ENCODE peak calls at places on chromosome 22, in four cellular contexts. B is CD4-positive, alpha-beta memory T cell; W is thoracic aorta; E is psoas muscle. C is an unnamed sample. For H3K27me3, the result is how much of the 10 kb centered on the place peaks cover.

GRCh38 chr22:37940698-37941376 is 12.6 kb downstream of the C22orf23 start:
- DNase-seq in W (no peak), E (no peak), B (no peak), C (no peak)

GRCh38 chr22:42673898-42674390 is 24.8 kb upstream of the CYB5R3 start:
- DNase-seq in B (no peak), E (no peak), W (no peak), C (no peak)

GRCh38 chr22:44181033-44181911 is 547 bp downstream of the PARVG start:
- DNase-seq in E (no peak), W (no peak), B (peak), C (peak)

GRCh38 chr22:31451709-31452571 is 37.7 kb downstream of the EIF4ENIF1 start:
- DNase-seq in W (no peak), E (no peak), B (no peak), C (peak)

GRCh38 chr22:41745968-41746367 is 46.7 kb downstream of the MEI1 start:
- DNase-seq in B (no peak), W (no peak), E (no peak), C (no peak)

GRCh38 chr22:46845281-46846153 is 83.1 kb downstream of the TBC1D22A start:
- DNase-seq in B (no peak), E (no peak), W (no peak), C (no peak)

GRCh38 chr22:48440673-48441552 is 1386.8 kb downstream of the BRD1 start:
- DNase-seq in E (no peak), W (no peak), B (no peak), C (no peak)

GRCh38 chr22:35299217-35299716 is 427 bp upstream of the TOM1 start:
- DNase-seq in E (no peak), B (no peak), W (no peak), C (no peak)

GRCh38 chr22:38628444-38628843 is 27.7 kb downstream of the FAM227A start:
- DNase-seq in B (no peak), E (no peak), W (no peak), C (no peak)

GRCh38 chr22:29031236-29031982 is 30.2 kb downstream of the C22orf31 start:
- DNase-seq in W (peak), B (no peak), E (peak), C (peak)

GRCh38 chr22:42434748-42435425 is 2.7 kb upstream of the NFAM1 start:
- DNase-seq in E (no peak), B (no peak), W (no peak), C (no peak)

GRCh38 chr22:46726986-46727317 is 11.1 kb downstream of the CERK start:
- DNase-seq in W (no peak), E (no peak), B (no peak), C (no peak)

GRCh38 chr22:48700566-48701295 is 1126.9 kb downstream of the BRD1 start:
- DNase-seq in B (no peak), E (no peak), W (no peak), C (no peak)

GRCh38 chr22:44369241-44369652 is 56.5 kb upstream of the SHISAL1 start:
- DNase-seq in B (no peak), W (no peak), E (no peak), C (no peak)

GRCh38 chr22:43035250-43035649 is 20.3 kb upstream of the PACSIN2 start:
- DNase-seq in B (no peak), E (no peak), W (no peak), C (no peak)

GRCh38 chr22:30802202-30803166 is 107.8 kb downstream of the OSBP2 start:
- DNase-seq in B (peak), W (peak), E (peak), C (peak)

GRCh38 chr22:29773233-29773632 is 6.1 kb downstream of the UQCR10 start:
- DNase-seq in W (no peak), B (no peak), E (peak), C (no peak)

GRCh38 chr22:25749420-25750169 is 7.6 kb downstream of the MYO18B start:
- DNase-seq in W (no peak), B (no peak), E (no peak), C (no peak)

GRCh38 chr22:33018232-33018864 is 39.8 kb downstream of the SYN3 start:
- DNase-seq in E (peak), W (no peak), B (no peak), C (peak)

GRCh38 chr22:24554316-24555159 is at the start of gene GUCD1:
- DNase-seq in W (no peak), B (peak), E (peak), C (peak)

GRCh38 chr22:30875481-30876215 is 92.9 kb downstream of the MORC2 start:
- DNase-seq in W (no peak), B (no peak), E (peak), C (no peak)

GRCh38 chr22:30104501-30105156 is 24.4 kb downstream of the HORMAD2 start:
- DNase-seq in B (no peak), W (no peak), E (no peak), C (no peak)

GRCh38 chr22:47561115-47561675 is 798.7 kb downstream of the TBC1D22A start:
- DNase-seq in E (no peak), W (no peak), B (no peak), C (peak)

GRCh38 chr22:30192427-30192826 is 54.1 kb downstream of the LIF start:
- DNase-seq in E (no peak), B (no peak), W (no peak), C (no peak)

GRCh38 chr22:30308518-30309230 is 18.1 kb downstream of the TBC1D10A start:
- DNase-seq in W (no peak), B (peak), E (no peak), C (no peak)

GRCh38 chr22:38423512-38424503 is 31.2 kb downstream of the KCNJ4 start:
- DNase-seq in E (no peak), W (no peak), B (no peak), C (no peak)

GRCh38 chr22:29032014-29032475 is 29.6 kb downstream of the C22orf31 start:
- DNase-seq in B (no peak), W (no peak), E (no peak), C (no peak)

GRCh38 chr22:33923660-33924246 is 3.5 kb upstream of the LARGE1 start:
- DNase-seq in B (no peak), E (no peak), W (peak), C (peak)

GRCh38 chr22:31917227-31917921 is 27.0 kb upstream of the YWHAH start:
- DNase-seq in W (no peak), E (no peak), B (no peak), C (no peak)

GRCh38 chr22:43789452-43789851 is 22.7 kb downstream of the EFCAB6 start:
- DNase-seq in W (no peak), E (peak), B (no peak), C (peak)

GRCh38 chr22:28268176-28268575 is 349.1 kb upstream of the PITPNB start:
- DNase-seq in B (no peak), E (no peak), W (no peak), C (no peak)

GRCh38 chr22:42745118-42745517 is 24.4 kb upstream of the A4GALT start:
- DNase-seq in E (no peak), B (no peak), W (no peak), C (peak)

GRCh38 chr22:42229455-42230149 is 40.9 kb downstream of the TCF20 start:
- DNase-seq in E (no peak), W (no peak), B (no peak), C (no peak)

GRCh38 chr22:32312748-32313147 is 44.9 kb upstream of the RFPL3 start:
- DNase-seq in B (no peak), W (no peak), E (no peak), C (no peak)

GRCh38 chr22:18057568-18058209 is 20.1 kb upstream of the PEX26 start:
- DNase-seq in W (peak), B (no peak), E (peak), C (peak)

GRCh38 chr22:17213976-17214375 is 5.3 kb downstream of the ADA2 start:
- DNase-seq in E (peak), W (no peak), B (no peak), C (no peak)

GRCh38 chr22:20249797-20250354 is 18.2 kb downstream of the RTN4R start:
- DNase-seq in E (peak), W (no peak), B (no peak), C (no peak)

GRCh38 chr22:35555351-35555915 is 14.8 kb downstream of the RASD2 start:
- DNase-seq in W (no peak), E (no peak), B (no peak), C (no peak)

DNA sequence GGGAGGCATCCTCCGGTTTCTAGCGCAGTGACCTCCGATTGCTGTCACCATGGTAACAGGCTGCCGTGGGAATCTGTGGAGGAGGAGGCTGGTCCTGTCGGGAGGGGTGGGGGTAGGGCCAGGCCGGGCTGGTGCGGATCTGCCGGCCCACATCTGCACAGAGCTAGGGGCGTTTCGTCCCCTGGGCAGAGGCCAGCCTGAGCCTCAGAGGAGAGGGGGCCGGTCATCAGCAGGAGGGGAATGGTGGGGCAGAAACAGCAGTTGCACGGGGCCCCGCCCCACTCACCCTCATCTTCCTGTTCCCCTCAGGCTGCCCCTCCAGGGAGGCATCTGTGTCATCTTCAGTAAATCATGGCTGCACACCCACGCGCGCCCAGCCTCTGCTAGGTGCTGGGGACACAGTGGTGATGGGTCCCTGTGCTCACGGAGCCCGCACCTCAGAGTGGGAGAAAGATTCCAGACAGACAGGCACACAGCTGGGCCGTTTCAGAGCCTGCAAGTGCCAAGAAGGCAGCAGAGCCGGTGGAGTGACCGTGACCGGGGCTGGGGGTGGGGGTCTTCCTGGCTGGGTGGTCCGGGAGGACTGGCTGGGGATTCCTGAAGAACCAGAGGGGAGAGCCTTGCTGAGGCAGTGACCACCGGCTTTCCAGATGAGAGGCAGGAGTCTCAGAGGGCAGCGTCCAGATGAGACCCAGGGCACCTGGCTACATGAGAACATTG is 120.5 kb downstream of the CACNA1I start:
- DNase-seq in B (no peak), E (no peak), W (no peak), C (no peak)
- H3K27me3 ChIP-seq in B (under half), E (under half), W (under half), C (under half)

DNA sequence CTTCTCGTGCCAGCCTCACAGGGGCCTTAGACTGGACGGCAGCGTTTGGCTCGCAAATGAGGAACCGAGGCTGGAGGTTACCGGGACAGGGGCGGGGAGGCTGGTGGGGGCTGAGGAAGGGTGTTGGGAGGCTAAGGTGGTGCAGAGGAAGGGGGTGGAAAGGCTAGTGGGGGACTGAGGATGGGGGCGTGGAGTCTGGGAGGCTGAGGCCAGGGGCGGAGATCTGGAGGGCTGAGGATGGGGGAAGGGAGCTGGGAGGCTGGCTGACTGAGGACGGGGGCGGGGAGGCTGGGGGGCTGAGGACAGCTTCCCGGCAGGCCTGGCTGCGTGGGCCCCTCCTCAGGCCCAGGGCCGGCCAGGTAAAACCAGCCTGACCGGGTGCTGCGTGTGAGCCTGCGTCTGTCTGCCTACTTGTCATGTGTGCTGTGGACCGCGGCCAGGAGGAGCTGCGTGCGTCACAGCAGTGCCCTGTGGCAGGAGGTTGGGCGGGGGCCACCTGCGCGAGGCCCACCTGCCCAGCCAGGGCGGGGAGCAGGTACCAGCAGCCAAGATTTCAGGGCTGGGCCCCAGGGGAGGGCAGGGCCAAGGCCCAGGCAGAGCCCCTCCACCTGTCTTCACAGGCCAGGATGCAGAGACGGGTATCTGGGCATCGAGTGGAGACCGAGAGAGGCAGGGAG is 9.4 kb upstream of the PIM3 start:
- DNase-seq in B (no peak), E (no peak), W (no peak), C (peak)
- H3K27ac ChIP-seq in B (no peak), E (no peak), W (no peak), C (peak)

DNA sequence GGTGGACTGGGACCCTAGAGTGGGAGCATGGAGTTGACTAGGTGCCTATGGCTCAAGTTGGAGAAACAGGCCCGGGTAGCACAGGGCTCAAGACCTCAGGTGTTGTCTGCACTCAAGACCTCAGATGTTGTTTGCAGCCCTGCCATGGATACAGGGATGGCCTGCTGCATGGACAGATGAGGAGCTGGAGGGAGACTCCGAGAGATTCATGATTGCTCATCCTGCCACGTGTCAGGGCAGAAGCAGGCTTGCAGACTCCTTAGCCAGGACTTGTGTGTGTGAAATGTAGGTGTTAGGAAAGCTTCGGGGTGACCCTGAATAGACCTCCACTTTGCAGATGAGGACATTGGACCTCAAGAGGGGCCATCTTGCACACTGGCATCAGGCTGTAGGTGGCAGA is 921 bp downstream of the CCDC116 start:
- DNase-seq in B (no peak), W (no peak), E (no peak), C (no peak)
- H3K27me3 ChIP-seq in B (under half), W (under half), E (under half), C (under half)

DNA sequence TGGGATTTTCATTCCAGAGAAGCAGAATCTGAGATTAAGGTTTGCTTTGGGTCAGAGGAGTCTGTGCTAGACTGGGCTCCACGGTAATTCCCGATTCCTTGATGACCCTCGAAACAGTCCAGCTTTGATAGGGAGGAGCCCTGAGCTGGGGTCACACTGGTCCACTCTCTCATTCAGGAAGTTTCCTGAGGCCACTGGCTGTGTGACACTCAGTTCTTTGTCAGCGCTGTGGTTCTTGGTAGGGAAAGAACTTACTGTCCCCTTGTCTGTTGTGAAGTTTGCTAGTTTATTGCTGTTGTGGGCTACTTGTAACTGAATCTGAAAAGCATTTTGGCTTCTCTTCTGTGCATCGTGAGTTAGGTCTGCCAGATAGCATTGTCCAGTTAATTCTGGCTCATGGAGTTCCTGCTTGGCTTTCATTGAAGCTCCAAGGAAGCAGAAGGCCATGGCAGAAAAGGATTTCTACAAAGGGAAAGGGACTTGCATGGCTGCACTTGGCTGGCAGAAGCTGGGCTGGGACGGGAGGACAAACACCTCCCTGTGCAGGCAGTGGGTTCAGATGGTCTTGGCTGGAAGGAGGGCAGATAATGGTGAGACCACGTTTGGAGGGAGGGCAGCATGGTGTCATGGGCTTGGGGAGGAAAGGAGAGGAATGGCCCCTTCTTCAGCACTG is 23.3 kb downstream of the BCR start:
- DNase-seq in B (no peak), E (no peak), W (no peak), C (no peak)
- H3K27ac ChIP-seq in B (no peak), E (no peak), W (peak), C (no peak)

GRCh38 chr22:36911887-36912661 is 1.4 kb upstream of the CSF2RB start:
- DNase-seq in W (no peak), B (no peak), E (no peak), C (no peak)
- H3K27me3 ChIP-seq in W (under half), B (under half), E (under half), C (under half)

GRCh38 chr22:27212617-27213177 is 555.3 kb downstream of the MIAT start:
- DNase-seq in W (peak), B (no peak), E (peak), C (peak)

GRCh38 chr22:27213291-27213690 is 555.9 kb downstream of the MIAT start:
- DNase-seq in W (no peak), E (no peak), B (no peak), C (no peak)

GRCh38 chr22:27214691-27215090 is 557.3 kb downstream of the MIAT start:
- DNase-seq in B (no peak), E (no peak), W (no peak), C (no peak)

GRCh38 chr22:27212081-27212480 is 554.7 kb downstream of the MIAT start:
- DNase-seq in W (no peak), E (no peak), B (no peak), C (no peak)

DNA sequence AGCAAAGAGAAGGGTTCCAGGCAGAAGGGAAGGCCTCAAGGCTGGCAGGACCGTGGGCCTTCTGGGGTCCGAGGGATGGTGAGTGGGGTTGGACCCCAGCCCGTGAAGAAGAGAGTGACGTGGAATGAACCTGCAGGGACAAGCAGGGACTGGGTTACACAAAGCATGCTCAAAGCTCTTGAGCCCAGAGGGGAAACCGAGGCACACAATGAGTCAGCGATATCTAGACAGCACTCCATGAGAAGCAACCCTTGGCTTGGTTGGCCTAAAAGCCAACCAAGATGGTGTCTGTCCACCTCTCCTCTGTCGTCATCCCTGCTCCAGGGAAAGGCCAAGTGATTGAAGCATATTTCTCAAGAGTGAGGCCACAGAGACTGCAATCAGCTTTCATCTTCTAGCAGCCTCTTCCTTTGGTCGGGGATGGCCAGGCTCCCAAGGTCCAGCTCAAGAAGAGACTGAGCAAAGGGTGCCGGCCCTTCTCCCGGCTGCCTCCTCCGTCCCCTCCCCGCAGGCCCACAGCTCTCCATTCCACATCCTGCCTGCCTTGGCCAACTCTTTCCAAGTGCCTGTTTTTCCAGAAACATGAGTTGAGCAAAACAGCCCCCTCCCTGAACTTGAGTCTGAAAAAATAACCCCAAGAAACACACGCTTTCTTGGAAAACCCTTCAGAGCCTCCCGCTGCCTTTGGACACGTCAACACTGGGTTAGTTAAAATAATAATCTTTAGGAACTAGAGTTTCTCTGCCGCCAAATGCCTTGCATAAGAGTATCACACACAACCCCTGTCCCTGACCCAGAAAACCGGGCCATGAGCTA is 556.6 kb downstream of the MIAT start:
- DNase-seq in B (no peak), E (peak), W (peak), C (no peak)
- H3K27ac ChIP-seq in B (no peak), E (peak), W (peak), C (no peak)

DNA sequence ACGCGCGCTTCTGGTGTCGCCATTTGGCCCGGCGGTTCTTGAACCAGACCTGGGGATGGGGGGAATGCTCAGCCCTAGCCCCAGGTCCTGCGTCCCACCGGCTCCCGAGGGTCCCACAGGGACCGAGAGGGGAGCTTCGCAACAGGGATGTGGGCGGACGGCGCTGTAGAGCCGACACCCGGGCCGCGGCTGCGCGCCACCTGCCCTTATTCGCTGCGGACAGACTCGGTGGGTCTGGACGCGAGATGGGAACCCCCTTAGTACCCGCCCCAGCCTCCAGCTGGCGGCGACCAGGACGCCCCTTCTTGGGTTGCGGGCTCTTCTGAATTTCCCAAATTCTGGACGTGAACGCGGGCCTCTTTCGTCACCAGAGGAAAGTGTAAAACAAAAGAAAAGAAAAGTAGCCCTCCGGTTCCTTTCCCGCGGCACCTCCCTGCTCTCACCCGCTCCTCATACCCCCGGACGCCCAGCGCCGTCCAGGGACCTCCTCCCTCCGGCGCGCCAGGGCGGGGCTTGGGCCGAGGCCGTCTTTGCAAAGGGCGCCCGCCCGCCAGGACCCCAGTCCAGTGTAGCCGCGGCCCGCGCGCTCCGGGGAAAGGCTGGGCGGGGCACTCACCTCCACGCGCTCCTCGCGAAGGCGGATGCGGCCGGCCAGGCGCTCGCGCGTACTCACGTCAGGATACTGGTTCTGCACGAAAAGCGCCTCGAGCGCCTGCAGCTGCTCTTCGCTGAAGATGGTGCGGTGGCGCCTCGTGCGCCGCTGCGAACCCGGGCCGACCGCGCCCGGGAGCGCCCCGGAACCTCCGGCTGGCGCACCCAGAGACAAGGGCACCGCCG is 827 bp downstream of the GSC2 start:
- DNase-seq in E (no peak), W (no peak), B (no peak), C (no peak)
- H3K27me3 ChIP-seq in E (under half), W (under half), B (under half), C (half or more)

C was measured in SJSA1.